ENCODE peak calls at places on chromosome 3, in six cellular contexts. Q is activated naive CD8-positive, alpha-beta T cell treated with anti-CD3 and anti-CD28 coated beads, Interleukin-2, amount 50 U/mL, for 24 hours; L is NCI-H774; Y is iris pigment epithelial cell; N is T-helper 2 cell; F is epithelial cell of esophagus. W is an unnamed sample.

GRCh38 chr3:147572970-147573340 is 163.8 kb downstream of the ZIC1 start:
- DNase-seq in Q (no peak), L (no peak), Y (no peak), N (no peak), F (peak; percentile 24), W (no peak)

GRCh38 chr3:59660376-59660775 is 610.6 kb upstream of the CFAP20DC start:
- DNase-seq in Q (no peak), L (no peak), Y (peak; percentile 64), N (no peak), F (peak; percentile 76), W (no peak)

GRCh38 chr3:86788371-86788770 is 202.6 kb downstream of the VGLL3 start:
- DNase-seq in Q (no peak), L (no peak), Y (peak; percentile 47), N (no peak), F (no peak), W (no peak)

GRCh38 chr3:116905805-116906204 is 196.2 kb downstream of the TUSC7 start:
- DNase-seq in Q (no peak), L (no peak), Y (peak; percentile 44), N (no peak), F (peak; percentile 74), W (no peak)

GRCh38 chr3:172138031-172138538 is 98.7 kb downstream of the FNDC3B start:
- DNase-seq in Q (no peak), L (no peak), Y (peak; percentile 49), N (no peak), F (peak; percentile 52), W (no peak)

GRCh38 chr3:15899438-15899837 is 101.7 kb upstream of the ANKRD28 start:
- DNase-seq in Q (no peak), L (no peak), Y (peak; percentile 78), N (no peak), F (peak; percentile 31), W (no peak)

GRCh38 chr3:24506966-24507775 is 12.5 kb upstream of the THRB start:
- DNase-seq in Q (no peak), L (no peak), Y (peak; percentile 55), N (no peak), F (no peak), W (no peak)

GRCh38 chr3:131796558-131796957 is 238.3 kb downstream of the CPNE4 start:
- DNase-seq in Q (no peak), L (no peak), Y (no peak), N (no peak), F (no peak), W (no peak)

GRCh38 chr3:197528190-197528589 is 27.6 kb downstream of the BDH1 start:
- DNase-seq in Q (no peak), L (no peak), Y (no peak), N (no peak), F (no peak), W (no peak)

GRCh38 chr3:175591375-175591774 is 732.2 kb downstream of the NAALADL2 start:
- DNase-seq in Q (no peak), L (no peak), Y (no peak), N (no peak), F (no peak), W (no peak)

GRCh38 chr3:12170207-12170606 is 11.5 kb upstream of the TIMP4 start:
- DNase-seq in Q (no peak), L (no peak), Y (peak; percentile 73), N (no peak), F (peak; percentile 18), W (no peak)

GRCh38 chr3:81483046-81483445 is 278.4 kb downstream of the GBE1 start:
- DNase-seq in Q (no peak), L (no peak), Y (no peak), N (no peak), F (no peak), W (no peak)

GRCh38 chr3:48597408-48597800 is 2.3 kb upstream of the COL7A1 start:
- DNase-seq in Q (no peak), L (no peak), Y (no peak), N (no peak), F (no peak), W (no peak)

GRCh38 chr3:37189109-37189508 is 14.7 kb upstream of the LRRFIP2 start:
- DNase-seq in Q (no peak), L (no peak), Y (no peak), N (no peak), F (no peak), W (no peak)

GRCh38 chr3:99868438-99868723 is 50.7 kb downstream of the CMSS1 start:
- DNase-seq in Q (no peak), L (no peak), Y (peak; percentile 65), N (no peak), F (peak; percentile 71), W (no peak)

GRCh38 chr3:169813757-169814517 is 1.2 kb upstream of the LRRC34 start:
- DNase-seq in Q (peak; percentile 74), L (peak; percentile 87), Y (peak; percentile 10), N (peak; percentile 49), F (peak; percentile 55), W (peak; percentile 38)

GRCh38 chr3:114803042-114803695 is 343.9 kb downstream of the ZBTB20 start:
- DNase-seq in Q (no peak), L (no peak), Y (no peak), N (no peak), F (no peak), W (no peak)

GRCh38 chr3:46558184-46559029 is 7.7 kb downstream of the LRRC2 start:
- DNase-seq in Q (peak; percentile 66), L (peak; percentile 54), Y (peak; percentile 78), N (peak; percentile 29), F (peak; percentile 88), W (peak; percentile 85)

GRCh38 chr3:57822686-57823085 is 66.6 kb downstream of the SLMAP start:
- DNase-seq in Q (no peak), L (no peak), Y (no peak), N (no peak), F (no peak), W (no peak)

GRCh38 chr3:73389104-73389809 is 235.5 kb downstream of the PDZRN3 start:
- DNase-seq in Q (no peak), L (no peak), Y (no peak), N (no peak), F (peak; percentile 36), W (no peak)

GRCh38 chr3:50862221-50862620 is 187.5 kb downstream of the DOCK3 start:
- DNase-seq in Q (no peak), L (no peak), Y (no peak), N (no peak), F (no peak), W (no peak)

GRCh38 chr3:174355505-174355904 is 503.6 kb upstream of the NAALADL2 start:
- DNase-seq in Q (no peak), L (no peak), Y (peak; percentile 31), N (no peak), F (peak; percentile 45), W (no peak)

GRCh38 chr3:153290278-153291015 is 128.4 kb downstream of the RAP2B start:
- DNase-seq in Q (no peak), L (no peak), Y (no peak), N (no peak), F (peak; percentile 54), W (no peak)

GRCh38 chr3:25849641-25850040 is 59.8 kb downstream of the OXSM start:
- DNase-seq in Q (no peak), L (no peak), Y (peak; percentile 28), N (no peak), F (no peak), W (no peak)

GRCh38 chr3:184160456-184160855 is 5.3 kb downstream of the DVL3 start:
- DNase-seq in Q (no peak), L (no peak), Y (peak; percentile 92), N (no peak), F (no peak), W (no peak)

GRCh38 chr3:73623996-73624362 is 762 bp downstream of the PDZRN3 start:
- DNase-seq in Q (no peak), L (no peak), Y (peak; percentile 46), N (no peak), F (peak; percentile 68), W (peak; percentile 78)

GRCh38 chr3:115626006-115626409 is 2.7 kb downstream of the GAP43 start:
- DNase-seq in Q (no peak), L (no peak), Y (no peak), N (no peak), F (no peak), W (no peak)

GRCh38 chr3:55675478-55675877 is 188.4 kb upstream of the WNT5A start:
- DNase-seq in Q (no peak), L (no peak), Y (no peak), N (no peak), F (no peak), W (no peak)

GRCh38 chr3:5016218-5017161 is 37.3 kb downstream of the BHLHE40 start:
- DNase-seq in Q (no peak), L (no peak), Y (peak; percentile 77), N (peak; percentile 21), F (peak; percentile 82), W (no peak)

GRCh38 chr3:125280966-125281365 is 68.4 kb upstream of the SLC12A8 start:
- DNase-seq in Q (no peak), L (peak; percentile 1), Y (peak; percentile 54), N (no peak), F (peak; percentile 3), W (no peak)

GRCh38 chr3:67648229-67648628 is 6.2 kb downstream of the SUCLG2 start:
- DNase-seq in Q (no peak), L (no peak), Y (no peak), N (no peak), F (no peak), W (no peak)

GRCh38 chr3:58117561-58118305 is 93.0 kb downstream of the DNASE1L3 start:
- DNase-seq in Q (no peak), L (no peak), Y (peak; percentile 66), N (no peak), F (no peak), W (peak; percentile 56)

GRCh38 chr3:141345528-141345927 is 22.8 kb upstream of the ZBTB38 start:
- DNase-seq in Q (no peak), L (no peak), Y (no peak), N (no peak), F (no peak), W (no peak)

GRCh38 chr3:128549283-128550112 is 56.5 kb upstream of the GATA2 start:
- DNase-seq in Q (no peak), L (no peak), Y (peak; percentile 86), N (no peak), F (peak; percentile 75), W (peak; percentile 73)

GRCh38 chr3:160130950-160131349 is 94.3 kb upstream of the C3orf80 start:
- DNase-seq in Q (no peak), L (no peak), Y (peak; percentile 84), N (no peak), F (peak; percentile 13), W (no peak)

GRCh38 chr3:56042326-56042951 is 425.8 kb downstream of the ERC2 start:
- DNase-seq in Q (no peak), L (no peak), Y (peak; percentile 60), N (no peak), F (peak; percentile 40), W (no peak)

GRCh38 chr3:184857099-184857498 is 45.1 kb downstream of the VPS8 start:
- DNase-seq in Q (no peak), L (no peak), Y (no peak), N (no peak), F (no peak), W (no peak)

W was measured in left ventricle myocardium superior.